ENCODE peak calls at places on chromosomes 4 and X, in ten cellular contexts. Z is heart left ventricle, R is IMR-90, M is vagina, E is esophagus muscularis mucosa, G is transverse colon, Y is tibial nerve, W is esophagus squamous epithelium, S is sigmoid colon, U is testis. V is an unnamed sample.

GRCh38 chr4:5203309-5203708 is 152.0 kb downstream of the STK32B start:
- DNase-seq in Z (no peak), R (peak), M (no peak), E (no peak), G (no peak), Y (no peak), W (no peak), S (no peak), U (no peak), V (no peak)

GRCh38 chrX:2490634-2491033 is 10.1 kb downstream of the DHRSX start:
- DNase-seq in Z (no peak), R (no peak), M (no peak), E (no peak), G (no peak), Y (no peak), W (no peak), S (no peak), U (no peak), V (no peak)

GRCh38 chr4:173181769-173182374 is 13.3 kb downstream of the GALNT7 start:
- DNase-seq in Z (no peak), R (peak), M (no peak), E (no peak), G (no peak), Y (no peak), W (no peak), S (no peak), U (no peak), V (no peak)

GRCh38 chr4:175246941-175247340 is 328.8 kb downstream of the ADAM29 start:
- DNase-seq in Z (no peak), R (peak), M (no peak), E (no peak), G (no peak), Y (no peak), W (no peak), S (no peak), U (no peak), V (no peak)

GRCh38 chrX:140477987-140478386 is 26.9 kb downstream of the SOX3 start:
- DNase-seq in Z (no peak), R (no peak), M (no peak), E (no peak), G (no peak), Y (no peak), W (no peak), S (no peak), U (no peak), V (no peak)

GRCh38 chrX:129833153-129834004 is 10.3 kb downstream of the ZDHHC9 start:
- DNase-seq in Z (no peak), R (peak), M (no peak), E (no peak), G (no peak), Y (no peak), W (no peak), S (no peak), U (no peak), V (no peak)

GRCh38 chr4:70334681-70335080 is at the start of gene CABS1:
- DNase-seq in Z (no peak), R (no peak), M (no peak), E (no peak), G (no peak), Y (no peak), W (no peak), S (no peak), U (no peak), V (no peak)

GRCh38 chr4:170122252-170122651 is 32.5 kb upstream of the AADAT start:
- DNase-seq in Z (no peak), R (no peak), M (no peak), E (no peak), G (no peak), Y (no peak), W (no peak), S (no peak), U (no peak), V (no peak)

GRCh38 chr4:138175337-138175794 is 66.8 kb downstream of the SLC7A11 start:
- DNase-seq in Z (peak), R (peak), M (no peak), E (no peak), G (peak), Y (no peak), W (no peak), S (no peak), U (peak), V (no peak)

GRCh38 chr4:6682862-6683590 is 10.7 kb upstream of the S100P start:
- DNase-seq in Z (no peak), R (no peak), M (no peak), E (no peak), G (no peak), Y (no peak), W (no peak), S (no peak), U (no peak), V (no peak)

GRCh38 chr4:98653890-98654867 is 4.2 kb downstream of the TSPAN5 start:
- DNase-seq in Z (no peak), R (peak), M (no peak), E (no peak), G (no peak), Y (no peak), W (no peak), S (peak), U (no peak), V (peak)

GRCh38 chrX:31228415-31228832 is 156.6 kb upstream of the FTHL17 start:
- DNase-seq in Z (peak), R (peak), M (no peak), E (no peak), G (no peak), Y (peak), W (no peak), S (peak), U (peak), V (peak)

GRCh38 chr4:101238706-101239105 is 108.6 kb downstream of the PPP3CA start:
- DNase-seq in Z (no peak), R (peak), M (no peak), E (no peak), G (no peak), Y (no peak), W (no peak), S (no peak), U (no peak), V (no peak)

GRCh38 chr4:29033703-29034102 is 1686.5 kb upstream of the PCDH7 start:
- DNase-seq in Z (no peak), R (no peak), M (no peak), E (no peak), G (no peak), Y (no peak), W (no peak), S (no peak), U (no peak), V (no peak)

GRCh38 chrX:95893632-95894031 is 791.0 kb upstream of the DIAPH2 start:
- DNase-seq in Z (no peak), R (no peak), M (no peak), E (no peak), G (no peak), Y (peak), W (no peak), S (no peak), U (no peak), V (no peak)

GRCh38 chrX:150084474-150085229 is 146.4 kb upstream of the EOLA2 start:
- DNase-seq in Z (no peak), R (peak), M (no peak), E (peak), G (no peak), Y (no peak), W (no peak), S (no peak), U (no peak), V (no peak)

GRCh38 chr4:181301735-181302380 is 941.3 kb upstream of the TENM3 start:
- DNase-seq in Z (peak), R (peak), M (no peak), E (no peak), G (peak), Y (no peak), W (no peak), S (no peak), U (peak), V (no peak)

GRCh38 chr4:112178731-112179130 is 33.5 kb downstream of the FAM241A start:
- DNase-seq in Z (no peak), R (no peak), M (no peak), E (no peak), G (no peak), Y (no peak), W (no peak), S (no peak), U (no peak), V (no peak)

GRCh38 chr4:42985971-42986370 is 93.5 kb downstream of the GRXCR1 start:
- DNase-seq in Z (no peak), R (no peak), M (no peak), E (no peak), G (no peak), Y (no peak), W (no peak), S (no peak), U (no peak), V (no peak)

GRCh38 chr4:181261279-181261678 is 981.9 kb upstream of the TENM3 start:
- DNase-seq in Z (no peak), R (peak), M (no peak), E (no peak), G (no peak), Y (no peak), W (no peak), S (no peak), U (no peak), V (no peak)

GRCh38 chr4:65668201-65669007 is 1.9 kb downstream of the EPHA5 start:
- DNase-seq in Z (no peak), R (no peak), M (no peak), E (no peak), G (no peak), Y (peak), W (no peak), S (peak), U (peak), V (peak)

GRCh38 chrX:26558719-26559386 is 342.9 kb downstream of the MAGEB5 start:
- DNase-seq in Z (no peak), R (no peak), M (no peak), E (no peak), G (no peak), Y (no peak), W (no peak), S (peak), U (no peak), V (no peak)

GRCh38 chrX:107482046-107482445 is 32.6 kb downstream of the FRMPD3 start:
- DNase-seq in Z (no peak), R (no peak), M (no peak), E (no peak), G (no peak), Y (no peak), W (no peak), S (no peak), U (no peak), V (no peak)

GRCh38 chr4:183987987-183988392 is 82.9 kb downstream of the STOX2 start:
- DNase-seq in Z (peak), R (peak), M (no peak), E (no peak), G (peak), Y (peak), W (no peak), S (peak), U (peak), V (peak)

GRCh38 chrX:147912093-147912801 is 528 bp downstream of the FMR1 start:
- DNase-seq in Z (peak), R (peak), M (no peak), E (no peak), G (peak), Y (peak), W (no peak), S (peak), U (peak), V (peak)

DNA sequence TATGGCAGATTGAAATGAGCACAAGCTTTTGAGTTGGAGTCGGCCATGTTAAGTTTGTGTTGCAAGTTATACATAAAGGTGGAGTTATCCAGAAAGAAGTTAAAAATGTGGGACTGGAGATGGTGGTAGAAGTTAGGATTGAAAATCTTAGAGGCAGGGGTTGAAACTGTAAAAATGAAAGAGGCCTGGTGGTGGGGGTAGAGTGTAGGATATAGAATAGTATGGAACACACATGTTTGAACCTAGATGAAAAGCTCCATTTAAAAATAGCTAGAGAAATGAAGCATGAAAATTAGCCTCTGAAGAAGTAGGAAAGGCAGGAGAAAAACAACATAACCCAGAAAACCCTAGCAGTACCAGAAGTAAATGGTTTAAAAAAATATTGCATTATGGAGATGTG is 131.8 kb upstream of the ENPEP start:
- DNase-seq in Z (no peak), R (no peak), M (no peak), E (no peak), G (peak), Y (no peak), W (no peak), S (no peak), U (no peak), V (no peak)
- TF ChIP-seq CTCF in Z (peak), R (peak), M (peak), E (no peak), G (peak), Y (no peak), W (no peak), S (no peak), U (no peak), V (peak)

GRCh38 chr4:10118355-10119004 is 1.9 kb upstream of the WDR1 start:
- DNase-seq in Z (no peak), R (no peak), M (no peak), E (no peak), G (no peak), Y (no peak), W (no peak), S (no peak), U (no peak), V (no peak)
- TF ChIP-seq POLR2A in Z (no peak), R (no peak), M (no peak), E (no peak), G (no peak), Y (no peak), W (no peak), S (no peak), U (no peak), V (no peak)

GRCh38 chr4:48906283-48907173 is at the start of gene OCIAD2:
- DNase-seq in Z (peak), R (no peak), M (no peak), E (no peak), G (peak), Y (no peak), W (peak), S (peak), U (peak), V (peak)

GRCh38 chr4:48907706-48908477 is 1.3 kb upstream of the OCIAD2 start:
- DNase-seq in Z (no peak), R (no peak), M (no peak), E (no peak), G (no peak), Y (no peak), W (no peak), S (no peak), U (no peak), V (no peak)

GRCh38 chr4:48904541-48905142 is 1.9 kb downstream of the OCIAD2 start:
- DNase-seq in Z (no peak), R (peak), M (no peak), E (no peak), G (no peak), Y (no peak), W (no peak), S (no peak), U (no peak), V (no peak)

GRCh38 chr4:48904101-48904500 is 2.5 kb downstream of the OCIAD2 start:
- DNase-seq in Z (no peak), R (no peak), M (no peak), E (no peak), G (no peak), Y (no peak), W (no peak), S (no peak), U (no peak), V (no peak)

DNA sequence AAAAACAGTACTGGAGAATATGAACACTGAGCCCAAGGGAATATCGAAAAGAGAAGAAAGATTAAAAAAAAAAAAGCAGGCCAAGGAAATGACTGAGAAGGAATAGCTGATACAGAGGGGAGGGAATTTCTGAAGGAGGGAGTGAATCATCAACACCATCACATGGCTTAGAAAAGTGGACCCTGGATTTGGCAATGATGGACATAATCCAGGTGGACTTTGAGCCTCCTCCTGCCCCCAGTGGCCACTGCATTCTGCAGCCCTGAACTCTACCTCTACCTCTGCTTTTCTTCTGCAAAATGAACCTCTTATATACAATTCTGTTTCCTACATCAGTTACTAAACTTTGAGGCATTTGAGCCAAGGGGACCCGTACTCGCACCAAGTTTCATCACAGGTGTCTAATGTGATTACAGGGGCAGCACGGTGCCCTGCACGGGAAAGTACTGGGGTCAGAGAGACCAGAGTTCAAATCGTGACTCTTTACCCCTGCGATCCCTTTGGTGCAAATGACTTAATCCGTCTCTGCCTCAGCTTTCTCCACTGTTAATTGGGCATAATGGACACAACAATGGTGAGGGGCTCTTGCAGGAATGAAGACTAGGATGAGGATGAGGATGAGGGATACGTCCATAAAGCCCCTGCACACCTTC is 1.1 kb downstream of the OCIAD2 start:
- DNase-seq in Z (no peak), R (peak), M (no peak), E (no peak), G (peak), Y (no peak), W (no peak), S (no peak), U (no peak), V (no peak)
- TF ChIP-seq CTCF in Z (no peak), R (no peak), M (no peak), E (no peak), G (peak), Y (no peak), W (no peak), S (no peak), U (no peak), V (no peak)

GRCh38 chr4:19381068-19381467 is 870.6 kb upstream of the SLIT2 start:
- DNase-seq in Z (no peak), R (peak), M (no peak), E (no peak), G (no peak), Y (no peak), W (no peak), S (no peak), U (no peak), V (no peak)

GRCh38 chr4:19386786-19387185 is 864.9 kb upstream of the SLIT2 start:
- DNase-seq in Z (no peak), R (no peak), M (no peak), E (no peak), G (no peak), Y (no peak), W (no peak), S (no peak), U (no peak), V (no peak)

GRCh38 chr4:19380600-19380999 is 871.1 kb upstream of the SLIT2 start:
- DNase-seq in Z (no peak), R (peak), M (no peak), E (no peak), G (no peak), Y (no peak), W (no peak), S (no peak), U (no peak), V (no peak)

GRCh38 chr4:19379318-19379717 is 872.4 kb upstream of the SLIT2 start:
- DNase-seq in Z (no peak), R (no peak), M (no peak), E (no peak), G (no peak), Y (no peak), W (no peak), S (no peak), U (no peak), V (no peak)

GRCh38 chr4:19382993-19383392 is 868.7 kb upstream of the SLIT2 start:
- DNase-seq in Z (no peak), R (peak), M (no peak), E (no peak), G (no peak), Y (no peak), W (no peak), S (no peak), U (no peak), V (no peak)
- TF ChIP-seq POLR2A in Z (no peak), R (no peak), M (no peak), E (no peak), G (no peak), Y (no peak), W (no peak), S (no peak), U (no peak), V (no peak)

DNA sequence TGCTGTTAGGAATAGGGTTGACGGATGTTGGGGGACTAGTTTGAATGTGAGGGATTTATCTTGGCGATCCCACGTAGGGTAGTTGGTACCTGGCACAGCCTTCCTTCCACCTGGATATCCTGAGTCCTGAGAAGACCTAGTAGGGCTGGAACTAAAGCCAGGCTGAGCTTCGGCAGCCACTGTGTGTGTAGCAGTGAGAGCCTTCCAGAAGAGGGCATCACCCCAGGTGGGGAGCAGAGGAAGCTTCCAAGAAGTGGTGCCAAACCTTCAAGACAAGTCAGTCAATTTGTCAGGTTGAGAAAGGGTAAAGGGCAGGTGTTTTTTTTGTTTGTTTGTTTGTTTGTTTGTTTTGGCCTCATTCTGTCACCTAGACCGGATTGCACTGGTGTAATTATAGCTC is 1.2 kb upstream of the FGFBP2 start:
- DNase-seq in Z (no peak), R (no peak), M (no peak), E (no peak), G (no peak), Y (no peak), W (no peak), S (no peak), U (no peak), V (no peak)
- TF ChIP-seq CTCF in Z (no peak), R (no peak), M (no peak), E (no peak), G (peak), Y (no peak), W (no peak), S (no peak), U (no peak), V (no peak)

GRCh38 chrX:103467156-103467555 is 52.1 kb downstream of the RAB40A start:
- DNase-seq in Z (no peak), R (peak), M (no peak), E (no peak), G (no peak), Y (no peak), W (no peak), S (no peak), U (no peak), V (no peak)
- TF ChIP-seq POLR2A in Z (no peak), R (no peak), M (no peak), E (no peak), G (no peak), Y (no peak), W (no peak), S (no peak), U (no peak), V (no peak)

GRCh38 chrX:135572436-135572835 is 52.0 kb downstream of the INTS6L start:
- DNase-seq in Z (no peak), R (peak), M (no peak), E (no peak), G (no peak), Y (no peak), W (no peak), S (no peak), U (no peak), V (no peak)
- TF ChIP-seq CTCF in Z (peak), R (peak), M (peak), E (peak), G (peak), Y (peak), W (peak), S (no peak), U (no peak), V (peak)

GRCh38 chr4:24472514-24473308 is 111.6 kb downstream of the DHX15 start:
- DNase-seq in Z (peak), R (peak), M (no peak), E (peak), G (peak), Y (peak), W (peak), S (peak), U (peak), V (peak)
- TF ChIP-seq POLR2A in Z (peak), R (no peak), M (no peak), E (peak), G (peak), Y (peak), W (peak), S (no peak), U (no peak), V (peak)

GRCh38 chrX:43469391-43470054 is 186.6 kb upstream of the MAOA start:
- DNase-seq in Z (no peak), R (no peak), M (no peak), E (no peak), G (no peak), Y (no peak), W (no peak), S (no peak), U (no peak), V (no peak)

GRCh38 chrX:43474321-43474720 is 181.8 kb upstream of the MAOA start:
- DNase-seq in Z (no peak), R (no peak), M (no peak), E (no peak), G (no peak), Y (no peak), W (no peak), S (no peak), U (no peak), V (no peak)
- TF ChIP-seq CTCF in Z (no peak), R (no peak), M (no peak), E (no peak), G (no peak), Y (no peak), W (no peak), S (no peak), U (no peak), V (no peak)

GRCh38 chrX:17474892-17475291 is 99.9 kb downstream of the NHS start:
- DNase-seq in Z (no peak), R (peak), M (no peak), E (no peak), G (no peak), Y (no peak), W (no peak), S (no peak), U (no peak), V (no peak)
- TF ChIP-seq POLR2A in Z (no peak), R (no peak), M (no peak), E (no peak), G (no peak), Y (no peak), W (no peak), S (no peak), U (no peak), V (no peak)

V was measured in uterus.